ENCODE peak calls at places on chromosomes 12 and 14, in eight cellular contexts. L, A, X, V, I, K, T and M are unnamed samples.

GRCh38 chr14:98501335-98501734 is 770.7 kb downstream of the BCL11B start:
- DNase-seq in L (peak), A (no peak), X (no peak), V (no peak), K (no peak), T (no peak), I (no peak), M (no peak)

GRCh38 chr12:62522984-62523383 is 56.4 kb downstream of the MON2 start:
- DNase-seq in V (no peak), A (no peak), L (peak), T (peak), I (peak), K (no peak), X (no peak), M (no peak)

GRCh38 chr14:105206873-105207272 is 25.8 kb upstream of the NUDT14 start:
- DNase-seq in V (no peak), K (no peak), L (no peak), A (no peak), T (no peak), I (no peak), X (peak), M (no peak)

GRCh38 chr14:21241218-21241819 is 27.9 kb downstream of the HNRNPC start:
- DNase-seq in L (no peak), K (no peak), A (no peak), T (peak), I (peak), V (no peak), X (no peak), M (no peak)

GRCh38 chr12:132326646-132327045 is 2.7 kb downstream of the GALNT9 start:
- DNase-seq in T (no peak), A (no peak), K (no peak), L (no peak), X (no peak), V (no peak), I (no peak), M (no peak)

GRCh38 chr12:98868538-98868937 is 223.4 kb downstream of the APAF1 start:
- DNase-seq in T (no peak), K (no peak), L (no peak), I (no peak), A (no peak), V (no peak), X (no peak), M (no peak)

GRCh38 chr12:71592841-71593240 is 70.8 kb downstream of the ZFC3H1 start:
- DNase-seq in K (no peak), T (no peak), X (no peak), A (no peak), V (no peak), L (peak), I (no peak), M (no peak)

GRCh38 chr14:104968153-104968527 is 10.0 kb downstream of the AHNAK2 start:
- DNase-seq in L (peak), A (peak), X (peak), V (no peak), K (peak), I (peak), T (peak), M (peak)

GRCh38 chr14:21498540-21499526 is 12.3 kb downstream of the METTL3 start:
- DNase-seq in I (peak), A (peak), T (peak), K (no peak), V (peak), L (peak), X (no peak), M (peak)

GRCh38 chr14:79465651-79466050 is 745.7 kb downstream of the DIO2 start:
- DNase-seq in A (no peak), K (no peak), X (no peak), I (no peak), L (no peak), V (no peak), T (no peak), M (no peak)

GRCh38 chr12:122437656-122438121 is 15.2 kb upstream of the CLIP1 start:
- DNase-seq in T (peak), I (peak), V (no peak), K (peak), X (peak), A (no peak), L (peak), M (no peak)

GRCh38 chr14:51491776-51492175 is 159.9 kb upstream of the FRMD6 start:
- DNase-seq in X (no peak), K (no peak), L (no peak), I (no peak), A (no peak), T (no peak), V (no peak), M (no peak)

GRCh38 chr12:88248606-88249005 is 106.5 kb downstream of the TMTC3 start:
- DNase-seq in L (no peak), I (no peak), K (no peak), T (no peak), A (no peak), X (no peak), V (no peak), M (no peak)

GRCh38 chr14:75885829-75886228 is 96.0 kb downstream of the TGFB3 start:
- DNase-seq in I (peak), K (peak), T (peak), L (peak), V (no peak), X (no peak), A (no peak), M (no peak)

GRCh38 chr12:6961695-6962284 is 8.7 kb downstream of the PHB2 start:
- DNase-seq in X (peak), T (peak), V (peak), K (peak), A (peak), L (peak), I (peak), M (peak)

GRCh38 chr14:101491841-101492240 is 69.5 kb upstream of the DIO3 start:
- DNase-seq in K (peak), T (no peak), X (no peak), I (no peak), V (no peak), A (no peak), L (no peak), M (no peak)

GRCh38 chr14:66380143-66380542 is 106.0 kb upstream of the CCDC196 start:
- DNase-seq in X (no peak), T (peak), A (no peak), K (no peak), L (no peak), V (no peak), I (no peak), M (no peak)

GRCh38 chr14:75042040-75042439 is 9.2 kb downstream of the MLH3 start:
- DNase-seq in T (no peak), V (no peak), L (no peak), X (peak), I (no peak), A (no peak), K (no peak), M (no peak)

GRCh38 chr14:79373451-79373850 is 837.9 kb downstream of the DIO2 start:
- DNase-seq in V (no peak), A (no peak), I (no peak), T (no peak), K (no peak), L (no peak), X (no peak), M (no peak)

GRCh38 chr12:112812598-112813406 is 21.3 kb downstream of the RPH3A start:
- DNase-seq in K (no peak), L (no peak), T (no peak), A (no peak), X (no peak), V (no peak), I (peak), M (no peak)

GRCh38 chr12:116821291-116821690 is 60.0 kb downstream of the HRK start:
- DNase-seq in A (no peak), L (no peak), V (no peak), T (no peak), K (no peak), X (no peak), I (no peak), M (peak)

GRCh38 chr12:19967486-19967885 is 400.9 kb upstream of the PDE3A start:
- DNase-seq in A (peak), K (no peak), X (no peak), I (peak), T (peak), V (no peak), L (peak), M (no peak)

GRCh38 chr12:96221391-96221790 is 27.2 kb downstream of the ELK3 start:
- DNase-seq in V (no peak), L (peak), X (no peak), K (no peak), T (no peak), A (no peak), I (no peak), M (no peak)

GRCh38 chr12:123269395-123269892 is 2.2 kb downstream of the CDK2AP1 start:
- DNase-seq in L (no peak), I (peak), V (peak), A (no peak), X (peak), T (peak), K (peak), M (peak)

GRCh38 chr14:89430271-89430620 is 13.2 kb upstream of the FOXN3 start:
- DNase-seq in I (peak), X (no peak), K (no peak), V (no peak), T (no peak), L (no peak), A (no peak), M (no peak)

GRCh38 chr14:36604757-36605505 is 22.5 kb upstream of the NKX2-8 start:
- DNase-seq in X (peak), T (peak), L (peak), A (peak), V (peak), I (peak), K (no peak), M (peak)

GRCh38 chr14:76937181-76938091 is 91.1 kb downstream of the IRF2BPL start:
- DNase-seq in A (no peak), V (no peak), T (peak), I (peak), L (no peak), X (peak), K (peak), M (no peak)

GRCh38 chr12:112111931-112112330 is 3.3 kb upstream of the NAA25 start:
- DNase-seq in V (no peak), X (no peak), K (no peak), T (no peak), A (no peak), L (no peak), I (no peak), M (no peak)

GRCh38 chr14:54662491-54663116 is 95.7 kb downstream of the SAMD4A start:
- DNase-seq in I (no peak), L (no peak), K (no peak), V (no peak), X (no peak), T (no peak), A (no peak), M (no peak)

GRCh38 chr14:91778217-91778616 is 46.3 kb upstream of the CATSPERB start:
- DNase-seq in K (no peak), L (no peak), I (peak), V (no peak), X (no peak), T (no peak), A (no peak), M (no peak)

GRCh38 chr12:10242539-10242938 is 29.9 kb downstream of the GABARAPL1 start:
- DNase-seq in A (no peak), I (no peak), T (no peak), L (no peak), K (no peak), X (no peak), V (no peak), M (no peak)

GRCh38 chr12:57511161-57511560 is 9.2 kb downstream of the DDIT3 start:
- DNase-seq in I (no peak), L (no peak), V (no peak), T (no peak), A (no peak), K (no peak), X (no peak), M (no peak)

GRCh38 chr12:8057839-8058238 is 8.3 kb downstream of the C3AR1 start:
- DNase-seq in I (peak), V (no peak), A (no peak), T (peak), X (no peak), L (peak), K (no peak), M (no peak)

GRCh38 chr14:52917732-52918131 is 33.1 kb downstream of the FERMT2 start:
- DNase-seq in A (no peak), T (peak), X (no peak), V (no peak), K (no peak), L (no peak), I (peak), M (no peak)

GRCh38 chr12:48482198-48482597 is at the start of gene C12orf54:
- DNase-seq in X (no peak), T (no peak), A (no peak), V (no peak), I (no peak), K (no peak), L (no peak), M (no peak)

GRCh38 chr12:26471560-26471959 is 276.2 kb downstream of the SSPN start:
- DNase-seq in T (peak), L (no peak), K (no peak), V (peak), A (no peak), X (no peak), I (peak), M (no peak)

GRCh38 chr12:117686911-117687377 is 281.8 kb downstream of the KSR2 start:
- DNase-seq in I (no peak), T (no peak), L (peak), A (peak), X (no peak), K (peak), V (no peak), M (no peak)

GRCh38 chr14:79161576-79161975 is 991.4 kb downstream of the NRXN3 start:
- DNase-seq in V (no peak), T (peak), X (no peak), L (peak), I (peak), K (no peak), A (no peak), M (peak)

GRCh38 chr12:43370299-43370698 is 181.7 kb downstream of the ADAMTS20 start:
- DNase-seq in T (peak), I (peak), V (no peak), A (no peak), L (peak), K (no peak), X (no peak), M (no peak)

GRCh38 chr12:127355061-127355820 is 911.7 kb upstream of the TMEM132C start:
- DNase-seq in X (no peak), L (peak), V (no peak), T (peak), K (no peak), I (peak), A (peak), M (no peak)
- TF ChIP-seq CTCF in X (no peak), L (peak), V (no peak), T (peak), K (no peak), I (peak), A (peak), M (no peak)

GRCh38 chr14:72024504-72024903 is 92.3 kb downstream of the RGS6 start:
- DNase-seq in T (no peak), L (no peak), K (no peak), X (no peak), I (no peak), A (no peak), V (no peak), M (no peak)

GRCh38 chr14:72023128-72024042 is 91.2 kb downstream of the RGS6 start:
- DNase-seq in K (no peak), L (peak), X (no peak), V (no peak), A (no peak), T (no peak), I (no peak), M (no peak)

DNA sequence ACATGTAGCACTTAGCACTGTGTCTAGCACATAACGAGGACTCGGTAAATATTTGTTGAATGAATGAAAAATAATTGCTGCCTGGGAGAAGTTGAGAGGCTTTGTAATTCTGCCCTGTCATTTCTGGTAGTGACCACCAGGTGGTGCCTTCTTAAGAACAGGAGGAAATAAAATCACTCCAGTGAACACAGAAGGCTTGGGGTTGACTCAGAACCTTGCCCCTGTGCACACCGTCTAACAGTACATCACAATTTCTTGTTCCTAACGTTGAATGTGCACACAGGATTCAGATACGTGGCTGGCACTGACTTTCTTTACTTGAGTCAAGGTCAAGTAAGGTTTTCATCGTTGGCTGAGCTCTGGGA is 91.8 kb downstream of the RGS6 start:
- DNase-seq in X (peak), K (peak), V (peak), T (peak), L (peak), A (no peak), I (peak), M (peak)
- TF ChIP-seq CTCF in X (peak), K (peak), V (peak), T (peak), L (peak), A (no peak), I (peak), M (peak)

GRCh38 chr12:39294712-39295111 is 148.2 kb downstream of the KIF21A start:
- DNase-seq in T (no peak), X (no peak), V (no peak), I (no peak), A (no peak), L (no peak), K (no peak), M (no peak)
- TF ChIP-seq CTCF in T (no peak), X (no peak), V (no peak), I (no peak), A (no peak), L (no peak), K (no peak), M (no peak)

DNA sequence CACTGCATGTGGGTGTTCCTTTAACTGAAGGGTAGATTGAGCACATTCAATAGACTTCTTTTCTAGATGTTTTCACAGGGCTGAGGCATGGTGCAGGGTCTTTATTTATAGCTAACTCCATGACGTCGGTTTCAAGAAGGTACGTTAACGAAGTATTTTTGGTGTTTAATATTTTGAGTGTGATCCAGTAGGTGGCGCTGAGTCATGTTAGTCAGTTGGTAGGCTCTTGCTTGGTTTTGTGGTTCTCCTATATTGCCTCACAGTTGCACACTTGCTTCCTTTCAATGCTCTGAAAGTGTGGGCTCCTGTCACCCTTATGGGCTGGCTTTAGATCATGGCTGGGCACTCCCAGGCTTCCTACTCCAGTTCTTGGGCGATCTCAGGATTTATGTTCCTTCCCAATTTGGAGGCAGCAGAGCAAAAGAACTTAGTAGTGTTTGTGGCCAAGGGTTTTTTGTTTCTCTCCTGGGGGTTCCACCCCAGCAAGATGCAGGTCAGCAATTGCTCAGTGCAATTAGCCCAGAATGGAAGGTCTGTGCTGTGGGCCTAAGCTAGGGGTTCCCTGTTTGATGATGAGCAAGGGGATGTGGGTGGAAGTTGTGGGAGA is 471.6 kb upstream of the FOXG1 start:
- DNase-seq in V (no peak), A (no peak), T (peak), I (peak), X (no peak), K (no peak), L (peak), M (peak)
- TF ChIP-seq CTCF in V (no peak), A (peak), T (peak), I (peak), X (peak), K (no peak), L (peak), M (peak)

DNA sequence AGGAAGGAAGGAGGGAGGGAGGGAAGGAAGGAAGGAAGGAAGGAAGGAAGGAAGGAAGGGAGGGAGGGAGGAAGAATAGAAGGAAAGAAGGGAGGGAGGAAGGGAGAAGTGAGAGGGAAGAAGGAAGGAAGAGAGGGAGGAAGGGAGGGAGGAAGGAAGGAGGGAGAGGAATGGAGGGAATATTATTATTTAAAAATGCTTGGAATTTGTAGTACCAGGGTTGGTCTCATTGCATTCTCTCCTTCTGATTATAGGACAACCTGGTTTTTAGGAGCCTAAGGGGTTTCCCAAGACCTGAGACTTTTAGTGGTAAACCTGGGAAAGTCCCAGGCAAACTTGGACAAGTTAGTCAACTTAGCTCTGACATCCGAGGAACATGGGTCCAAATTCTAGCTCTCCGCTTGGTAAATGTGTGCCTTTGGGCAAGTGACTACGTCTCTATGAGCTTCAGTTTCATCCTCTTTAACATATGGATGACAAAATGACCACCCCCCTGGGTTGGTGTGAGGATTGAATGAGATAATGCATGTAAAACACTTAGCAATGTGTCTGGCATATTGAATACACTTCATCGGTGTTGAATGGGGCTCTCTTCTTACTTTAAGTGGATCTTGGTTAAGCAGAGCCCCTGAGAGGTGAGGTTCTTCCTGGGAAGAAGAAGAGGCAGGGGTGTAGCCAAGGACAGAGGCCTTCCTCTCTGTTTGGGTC is 690.7 kb upstream of the TBX3 start:
- DNase-seq in V (peak), I (peak), K (no peak), T (no peak), L (peak), A (no peak), X (no peak), M (no peak)
- TF ChIP-seq CTCF in V (no peak), I (no peak), K (no peak), T (no peak), L (no peak), A (no peak), X (no peak), M (no peak)